ENCODE peak calls at places on chromosome 17, in four cellular contexts. One of them, this sample, is unnamed.

GRCh38 chr17:7063518-7064094 is 16.4 kb downstream of the CLEC10A start:
- DNase-seq in neural crest cell: no peak
- DNase-seq in GM13977: no peak
- DNase-seq in thoracic aorta: no peak
- DNase-seq in this sample: no peak

GRCh38 chr17:57600092-57600491 is 145.0 kb downstream of the CCDC182 start:
- DNase-seq in neural crest cell: no peak
- DNase-seq in GM13977: no peak
- DNase-seq in thoracic aorta: no peak
- DNase-seq in this sample: no peak

GRCh38 chr17:3935140-3935542 is 18.9 kb upstream of the P2RX1 start:
- DNase-seq in neural crest cell: peak
- DNase-seq in GM13977: peak
- DNase-seq in thoracic aorta: no peak
- DNase-seq in this sample: peak

GRCh38 chr17:78651551-78651950 is 74.4 kb upstream of the DNAH17 start:
- DNase-seq in neural crest cell: no peak
- DNase-seq in GM13977: no peak
- DNase-seq in thoracic aorta: no peak
- DNase-seq in this sample: no peak

GRCh38 chr17:5948811-5949210 is 121.4 kb upstream of the WSCD1 start:
- DNase-seq in neural crest cell: no peak
- DNase-seq in GM13977: no peak
- DNase-seq in thoracic aorta: no peak
- DNase-seq in this sample: no peak

GRCh38 chr17:67891481-67892119 is 66.3 kb downstream of the BPTF start:
- DNase-seq in neural crest cell: no peak
- DNase-seq in GM13977: no peak
- DNase-seq in thoracic aorta: no peak
- DNase-seq in this sample: no peak

GRCh38 chr17:56358651-56359050 is 205.4 kb downstream of the ANKFN1 start:
- DNase-seq in neural crest cell: no peak
- DNase-seq in GM13977: no peak
- DNase-seq in thoracic aorta: no peak
- DNase-seq in this sample: no peak

GRCh38 chr17:39098474-39099090 is 52.9 kb downstream of the PLXDC1 start:
- DNase-seq in neural crest cell: no peak
- DNase-seq in GM13977: no peak
- DNase-seq in thoracic aorta: no peak
- DNase-seq in this sample: no peak

GRCh38 chr17:71224824-71225575 is 895.8 kb upstream of the SOX9 start:
- DNase-seq in neural crest cell: no peak
- DNase-seq in GM13977: no peak
- DNase-seq in thoracic aorta: no peak
- DNase-seq in this sample: no peak

GRCh38 chr17:73255671-73256181 is 6.0 kb downstream of the CPSF4L start:
- DNase-seq in neural crest cell: peak
- DNase-seq in GM13977: peak
- DNase-seq in thoracic aorta: no peak
- DNase-seq in this sample: peak

GRCh38 chr17:46782250-46782953 is 36.1 kb downstream of the WNT3 start:
- DNase-seq in neural crest cell: no peak
- DNase-seq in GM13977: peak
- DNase-seq in thoracic aorta: no peak
- DNase-seq in this sample: peak

GRCh38 chr17:2564876-2565275 is 28.6 kb upstream of the PAFAH1B1 start:
- DNase-seq in neural crest cell: no peak
- DNase-seq in GM13977: no peak
- DNase-seq in thoracic aorta: no peak
- DNase-seq in this sample: no peak

GRCh38 chr17:77566566-77566965 is 391.9 kb upstream of the TNRC6C start:
- DNase-seq in neural crest cell: no peak
- DNase-seq in GM13977: no peak
- DNase-seq in thoracic aorta: no peak
- DNase-seq in this sample: no peak

GRCh38 chr17:7204335-7204734 is 15.3 kb downstream of the DLG4 start:
- DNase-seq in neural crest cell: no peak
- DNase-seq in GM13977: no peak
- DNase-seq in thoracic aorta: no peak
- DNase-seq in this sample: no peak

GRCh38 chr17:74245145-74245817 is 28.8 kb upstream of the DNAI2 start:
- DNase-seq in neural crest cell: peak
- DNase-seq in GM13977: no peak
- DNase-seq in thoracic aorta: no peak
- DNase-seq in this sample: no peak

GRCh38 chr17:70521821-70522256 is 352.5 kb downstream of the KCNJ2 start:
- DNase-seq in neural crest cell: no peak
- DNase-seq in GM13977: no peak
- DNase-seq in thoracic aorta: no peak
- DNase-seq in this sample: no peak

GRCh38 chr17:65942592-65942991 is 249.3 kb downstream of the CEP112 start:
- DNase-seq in neural crest cell: no peak
- DNase-seq in GM13977: no peak
- DNase-seq in thoracic aorta: no peak
- DNase-seq in this sample: no peak

GRCh38 chr17:56674401-56674925 is 81.0 kb downstream of the NOG start:
- DNase-seq in neural crest cell: no peak
- DNase-seq in GM13977: no peak
- DNase-seq in thoracic aorta: no peak
- DNase-seq in this sample: no peak

GRCh38 chr17:68033636-68034451 is 1.7 kb upstream of the KPNA2 start:
- DNase-seq in neural crest cell: peak
- DNase-seq in GM13977: no peak
- DNase-seq in thoracic aorta: no peak
- DNase-seq in this sample: no peak

GRCh38 chr17:17876959-17877547 is 40.3 kb upstream of the SREBF1 start:
- DNase-seq in neural crest cell: no peak
- DNase-seq in GM13977: no peak
- DNase-seq in thoracic aorta: peak
- DNase-seq in this sample: no peak

GRCh38 chr17:82239926-82240505 is 11.2 kb downstream of the SLC16A3 start:
- DNase-seq in neural crest cell: no peak
- DNase-seq in GM13977: no peak
- DNase-seq in thoracic aorta: no peak
- DNase-seq in this sample: no peak